ENCODE peak calls at places on chromosomes 12 and 14, in ten cellular contexts. One of them, this sample, is unnamed.

GRCh38 chr14:35506927-35507326 is 27.0 kb upstream of the INSM2 start:
- DNase-seq in Right ventricle myocardium superior: no peak
- DNase-seq in uterus: no peak
- DNase-seq in nephron progenitor cell: no peak
- DNase-seq in WTC11: no peak
- DNase-seq in myocyte: no peak
- DNase-seq in fibroblast of mammary gland: peak
- DNase-seq in BE2C: no peak
- DNase-seq in posterior cingulate gyrus: no peak
- DNase-seq in activated CD4-positive, CD25-positive, alpha-beta regulatory T cell: no peak
- DNase-seq in this sample: no peak

GRCh38 chr14:96671218-96671617 is 126.0 kb upstream of the VRK1 start:
- DNase-seq in BE2C: no peak
- DNase-seq in uterus: no peak
- DNase-seq in fibroblast of mammary gland: no peak
- DNase-seq in posterior cingulate gyrus: no peak
- DNase-seq in activated CD4-positive, CD25-positive, alpha-beta regulatory T cell: no peak
- DNase-seq in myocyte: no peak
- DNase-seq in nephron progenitor cell: no peak
- DNase-seq in Right ventricle myocardium superior: no peak
- DNase-seq in WTC11: no peak
- DNase-seq in this sample: no peak

GRCh38 chr12:121038861-121039654 is at the start of gene OASL:
- DNase-seq in WTC11: no peak
- DNase-seq in uterus: no peak
- DNase-seq in fibroblast of mammary gland: peak
- DNase-seq in myocyte: peak
- DNase-seq in BE2C: no peak
- DNase-seq in nephron progenitor cell: no peak
- DNase-seq in posterior cingulate gyrus: no peak
- DNase-seq in activated CD4-positive, CD25-positive, alpha-beta regulatory T cell: peak
- DNase-seq in Right ventricle myocardium superior: peak
- DNase-seq in this sample: no peak

GRCh38 chr12:113424915-113425823 is 3.0 kb downstream of the SDSL start:
- DNase-seq in nephron progenitor cell: peak
- DNase-seq in posterior cingulate gyrus: peak
- DNase-seq in fibroblast of mammary gland: peak
- DNase-seq in myocyte: peak
- DNase-seq in Right ventricle myocardium superior: peak
- DNase-seq in activated CD4-positive, CD25-positive, alpha-beta regulatory T cell: peak
- DNase-seq in BE2C: peak
- DNase-seq in uterus: no peak
- DNase-seq in WTC11: peak
- DNase-seq in this sample: peak

GRCh38 chr12:34219046-34219770 is 196.9 kb downstream of the ALG10 start:
- DNase-seq in activated CD4-positive, CD25-positive, alpha-beta regulatory T cell: no peak
- DNase-seq in WTC11: no peak
- DNase-seq in nephron progenitor cell: no peak
- DNase-seq in Right ventricle myocardium superior: no peak
- DNase-seq in posterior cingulate gyrus: peak
- DNase-seq in fibroblast of mammary gland: peak
- DNase-seq in BE2C: no peak
- DNase-seq in myocyte: no peak
- DNase-seq in uterus: no peak
- DNase-seq in this sample: no peak

GRCh38 chr12:51809193-51809592 is 39.3 kb downstream of the FIGNL2 start:
- DNase-seq in Right ventricle myocardium superior: no peak
- DNase-seq in WTC11: no peak
- DNase-seq in activated CD4-positive, CD25-positive, alpha-beta regulatory T cell: no peak
- DNase-seq in myocyte: no peak
- DNase-seq in fibroblast of mammary gland: no peak
- DNase-seq in BE2C: no peak
- DNase-seq in posterior cingulate gyrus: no peak
- DNase-seq in nephron progenitor cell: no peak
- DNase-seq in uterus: no peak
- DNase-seq in this sample: no peak

GRCh38 chr12:108634225-108634795 is 616 bp upstream of the SELPLG start:
- DNase-seq in WTC11: no peak
- DNase-seq in posterior cingulate gyrus: no peak
- DNase-seq in fibroblast of mammary gland: no peak
- DNase-seq in Right ventricle myocardium superior: no peak
- DNase-seq in activated CD4-positive, CD25-positive, alpha-beta regulatory T cell: no peak
- DNase-seq in BE2C: no peak
- DNase-seq in nephron progenitor cell: no peak
- DNase-seq in myocyte: peak
- DNase-seq in uterus: no peak
- DNase-seq in this sample: no peak

GRCh38 chr14:33799705-33800269 is 151.1 kb downstream of the EGLN3 start:
- DNase-seq in uterus: no peak
- DNase-seq in myocyte: no peak
- DNase-seq in nephron progenitor cell: no peak
- DNase-seq in WTC11: peak
- DNase-seq in BE2C: peak
- DNase-seq in fibroblast of mammary gland: peak
- DNase-seq in posterior cingulate gyrus: no peak
- DNase-seq in activated CD4-positive, CD25-positive, alpha-beta regulatory T cell: no peak
- DNase-seq in Right ventricle myocardium superior: peak
- DNase-seq in this sample: no peak

GRCh38 chr14:102736956-102737355 is 40.3 kb upstream of the TRAF3 start:
- DNase-seq in Right ventricle myocardium superior: no peak
- DNase-seq in activated CD4-positive, CD25-positive, alpha-beta regulatory T cell: no peak
- DNase-seq in nephron progenitor cell: no peak
- DNase-seq in fibroblast of mammary gland: no peak
- DNase-seq in uterus: no peak
- DNase-seq in WTC11: no peak
- DNase-seq in posterior cingulate gyrus: no peak
- DNase-seq in BE2C: no peak
- DNase-seq in myocyte: no peak
- DNase-seq in this sample: no peak

GRCh38 chr12:68871899-68872298 is 61.1 kb downstream of the CPM start:
- DNase-seq in posterior cingulate gyrus: no peak
- DNase-seq in myocyte: no peak
- DNase-seq in fibroblast of mammary gland: peak
- DNase-seq in Right ventricle myocardium superior: no peak
- DNase-seq in WTC11: peak
- DNase-seq in nephron progenitor cell: no peak
- DNase-seq in BE2C: no peak
- DNase-seq in uterus: no peak
- DNase-seq in activated CD4-positive, CD25-positive, alpha-beta regulatory T cell: no peak
- DNase-seq in this sample: peak

GRCh38 chr12:108773798-108774788 is 42.8 kb upstream of the CORO1C start:
- DNase-seq in WTC11: no peak
- DNase-seq in uterus: peak
- DNase-seq in myocyte: peak
- DNase-seq in Right ventricle myocardium superior: peak
- DNase-seq in BE2C: peak
- DNase-seq in fibroblast of mammary gland: peak
- DNase-seq in nephron progenitor cell: peak
- DNase-seq in posterior cingulate gyrus: peak
- DNase-seq in activated CD4-positive, CD25-positive, alpha-beta regulatory T cell: no peak
- DNase-seq in this sample: no peak